ENCODE peak calls at places on chromosome 6, in five cellular contexts. A is central memory CD8-positive, alpha-beta T cell; M is ELR; F is NCI-H2081; Q is NCI-H1436. S is an unnamed sample.

GRCh38 chr6:152386131-152386530 is 251.0 kb downstream of the SYNE1 start:
- DNase-seq in A (no peak), M (no peak), F (no peak), Q (no peak), S (no peak)

GRCh38 chr6:83270971-83271714 is 78.0 kb downstream of the RWDD2A start:
- DNase-seq in A (no peak), M (peak), F (no peak), Q (no peak), S (peak)

GRCh38 chr6:3135668-3136297 is 17.3 kb downstream of the BPHL start:
- DNase-seq in A (no peak), M (no peak), F (no peak), Q (no peak), S (no peak)

GRCh38 chr6:48476257-48476656 is 365.3 kb upstream of the PTCHD4 start:
- DNase-seq in A (no peak), M (peak), F (no peak), Q (no peak), S (no peak)

GRCh38 chr6:132214716-132215115 is 186.6 kb downstream of the MOXD1 start:
- DNase-seq in A (no peak), M (no peak), F (no peak), Q (no peak), S (no peak)

GRCh38 chr6:6696867-6697531 is 108.5 kb downstream of the LY86 start:
- DNase-seq in A (no peak), M (peak), F (peak), Q (peak), S (peak)

GRCh38 chr6:91669154-91669903 is 1082.5 kb upstream of the MAP3K7 start:
- DNase-seq in A (no peak), M (no peak), F (peak), Q (peak), S (no peak)

GRCh38 chr6:40536442-40536841 is 50.7 kb downstream of the LRFN2 start:
- DNase-seq in A (no peak), M (peak), F (no peak), Q (no peak), S (no peak)